ENCODE peak calls at places on chromosome 6, in five cellular contexts. R is CD8-positive, alpha-beta memory T cell; E is heart right ventricle; F is Peyer's patch; Y is psoas muscle. G is an unnamed sample. For H3K4me1, the result is how much of the 10 kb centered on the place peaks cover.

GRCh38 chr6:111238464-111239119 is 151.3 kb downstream of the SLC16A10 start:
- DNase-seq in Y (no peak), E (no peak), F (no peak), R (no peak), G (no peak)

GRCh38 chr6:14092861-14093789 is 24.4 kb upstream of the CD83 start:
- DNase-seq in R (no peak), Y (no peak), F (no peak), E (no peak), G (no peak)

GRCh38 chr6:105607624-105608392 is 204.9 kb upstream of the PREP start:
- DNase-seq in E (no peak), F (no peak), R (no peak), Y (no peak), G (no peak)

GRCh38 chr6:8238772-8239683 is 136.7 kb upstream of the EEF1E1 start:
- DNase-seq in Y (no peak), F (no peak), E (no peak), R (no peak), G (no peak)

GRCh38 chr6:109441069-109441816 is 719 bp downstream of the SMPD2 start:
- DNase-seq in Y (peak), F (peak), R (peak), E (peak), G (peak)

GRCh38 chr6:73565767-73566485 is 45.1 kb upstream of the EEF1A1 start:
- DNase-seq in R (no peak), F (no peak), Y (no peak), E (no peak), G (no peak)

GRCh38 chr6:80214436-80215022 is 108.1 kb downstream of the BCKDHB start:
- DNase-seq in R (no peak), E (no peak), Y (no peak), F (no peak), G (no peak)

GRCh38 chr6:97059473-97059872 is 134.9 kb downstream of the KLHL32 start:
- DNase-seq in E (no peak), F (no peak), Y (no peak), R (no peak), G (no peak)

GRCh38 chr6:34817337-34817910 is 25.5 kb downstream of the BLTP3A start:
- DNase-seq in E (no peak), Y (no peak), F (no peak), R (no peak), G (no peak)

GRCh38 chr6:73854998-73855718 is 159.2 kb downstream of the CD109 start:
- DNase-seq in R (no peak), E (no peak), Y (no peak), F (no peak), G (no peak)

GRCh38 chr6:53985361-53985760 is 125.9 kb upstream of the MLIP start:
- DNase-seq in Y (no peak), F (no peak), E (no peak), R (no peak), G (no peak)

GRCh38 chr6:81228912-81229540 is 523.5 kb downstream of the TENT5A start:
- DNase-seq in Y (no peak), F (no peak), E (no peak), R (no peak), G (no peak)

GRCh38 chr6:105300090-105300489 is 102.8 kb downstream of the PREP start:
- DNase-seq in R (no peak), F (no peak), E (no peak), Y (no peak), G (no peak)

GRCh38 chr6:21992178-21992967 is 304.5 kb downstream of the PRL start:
- DNase-seq in E (no peak), Y (no peak), F (no peak), R (no peak), G (no peak)

GRCh38 chr6:44177691-44178423 is 19.2 kb downstream of the CAPN11 start:
- DNase-seq in Y (peak), E (peak), R (no peak), F (peak), G (no peak)

GRCh38 chr6:35415065-35415880 is 36.9 kb upstream of the FANCE start:
- DNase-seq in E (peak), Y (peak), R (no peak), F (peak), G (no peak)

GRCh38 chr6:124282541-124282940 is 478.9 kb downstream of the NKAIN2 start:
- DNase-seq in F (no peak), Y (no peak), E (no peak), R (no peak), G (no peak)

GRCh38 chr6:34772940-34773339 is 15.6 kb downstream of the SNRPC start:
- DNase-seq in F (no peak), E (no peak), Y (no peak), R (no peak), G (no peak)

GRCh38 chr6:83868639-83869038 is 9.2 kb downstream of the CYB5R4 start:
- DNase-seq in Y (no peak), E (no peak), F (no peak), R (no peak), G (no peak)

GRCh38 chr6:8335371-8335770 is 100.0 kb downstream of the SLC35B3 start:
- DNase-seq in F (no peak), R (no peak), E (no peak), Y (no peak), G (no peak)

GRCh38 chr6:22436134-22436533 is 133.2 kb upstream of the HDGFL1 start:
- DNase-seq in E (no peak), R (no peak), F (no peak), Y (no peak), G (no peak)

GRCh38 chr6:6007311-6008113 is 787 bp upstream of the NRN1 start:
- DNase-seq in F (no peak), R (no peak), E (peak), Y (no peak), G (peak)

GRCh38 chr6:125211352-125211751 is 57.8 kb downstream of the TPD52L1 start:
- DNase-seq in F (no peak), R (no peak), Y (no peak), E (no peak), G (no peak)

GRCh38 chr6:42260972-42261371 is 43.3 kb upstream of the MRPS10 start:
- DNase-seq in Y (no peak), F (peak), R (no peak), E (peak), G (no peak)

GRCh38 chr6:94278146-94278545 is 858.8 kb upstream of the EPHA7 start:
- DNase-seq in E (no peak), R (no peak), Y (no peak), F (no peak), G (no peak)

GRCh38 chr6:47363736-47364135 is 54.0 kb upstream of the TNFRSF21 start:
- DNase-seq in Y (no peak), F (no peak), E (no peak), R (no peak), G (no peak)

GRCh38 chr6:34630040-34630439 is 66.5 kb downstream of the ILRUN start:
- DNase-seq in R (no peak), F (no peak), E (no peak), Y (no peak), G (no peak)

GRCh38 chr6:158460602-158461092 is 99.2 kb upstream of the TMEM181 start:
- DNase-seq in R (no peak), F (no peak), Y (no peak), E (no peak), G (no peak)

GRCh38 chr6:153790881-153791473 is 248.1 kb upstream of the OPRM1 start:
- DNase-seq in E (no peak), R (no peak), F (peak), Y (no peak), G (no peak)

GRCh38 chr6:912871-913663 is 220.1 kb upstream of the EXOC2 start:
- DNase-seq in E (no peak), R (no peak), F (no peak), Y (no peak), G (no peak)

GRCh38 chr6:152635949-152636674 is 1.1 kb downstream of the SYNE1 start:
- DNase-seq in F (no peak), E (peak), R (peak), Y (peak), G (peak)

GRCh38 chr6:37965964-37966676 is 146.6 kb downstream of the ZFAND3 start:
- DNase-seq in F (no peak), R (no peak), Y (no peak), E (no peak), G (no peak)

GRCh38 chr6:164216368-164216767 is 801.9 kb downstream of the QKI start:
- DNase-seq in R (no peak), E (no peak), Y (no peak), F (no peak), G (no peak)

DNA sequence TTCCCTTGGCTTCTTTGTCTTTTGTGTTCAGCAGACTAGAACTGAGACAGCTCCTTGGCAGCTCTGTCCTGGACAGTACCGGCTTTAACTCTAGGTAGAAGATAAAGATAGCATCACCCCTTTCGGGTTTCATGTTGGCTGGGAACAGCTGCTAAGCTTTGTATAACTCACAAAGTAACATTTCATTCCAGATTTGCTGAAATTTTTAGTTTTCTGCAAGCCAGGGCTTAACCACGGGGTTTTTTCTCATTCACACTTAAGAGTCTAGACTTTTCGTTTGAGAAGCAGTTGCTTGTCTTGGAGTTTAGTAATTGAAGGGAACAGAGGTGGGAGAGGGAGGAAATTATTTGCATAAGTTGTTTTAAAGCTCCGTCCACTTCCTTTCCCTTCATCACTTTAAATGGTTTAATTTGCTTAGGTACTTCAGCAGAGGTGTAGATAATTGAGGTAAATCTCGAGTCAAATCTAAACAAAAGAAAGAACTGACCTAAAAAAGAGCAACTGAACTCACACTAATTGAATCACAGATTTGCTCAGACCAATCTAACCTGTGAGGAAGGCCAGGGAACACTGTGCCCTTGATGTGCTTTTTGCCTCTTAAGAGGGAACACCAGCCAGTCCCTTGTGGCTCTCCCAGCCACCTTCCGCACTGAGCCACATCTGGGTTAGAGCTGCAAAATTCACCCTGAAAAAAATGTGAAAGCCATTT is 48.3 kb downstream of the RREB1 start:
- DNase-seq in R (no peak), Y (no peak), E (no peak), F (no peak), G (no peak)
- H3K4me1 ChIP-seq in R (half or more), Y (half or more), E (half or more), F (half or more), G (under half)

GRCh38 chr6:129188795-129189194 is 305.9 kb downstream of the LAMA2 start:
- DNase-seq in F (no peak), R (no peak), Y (no peak), E (no peak), G (no peak)
- H3K4me1 ChIP-seq in F (under half), R (under half), Y (under half), E (under half), G (under half)

DNA sequence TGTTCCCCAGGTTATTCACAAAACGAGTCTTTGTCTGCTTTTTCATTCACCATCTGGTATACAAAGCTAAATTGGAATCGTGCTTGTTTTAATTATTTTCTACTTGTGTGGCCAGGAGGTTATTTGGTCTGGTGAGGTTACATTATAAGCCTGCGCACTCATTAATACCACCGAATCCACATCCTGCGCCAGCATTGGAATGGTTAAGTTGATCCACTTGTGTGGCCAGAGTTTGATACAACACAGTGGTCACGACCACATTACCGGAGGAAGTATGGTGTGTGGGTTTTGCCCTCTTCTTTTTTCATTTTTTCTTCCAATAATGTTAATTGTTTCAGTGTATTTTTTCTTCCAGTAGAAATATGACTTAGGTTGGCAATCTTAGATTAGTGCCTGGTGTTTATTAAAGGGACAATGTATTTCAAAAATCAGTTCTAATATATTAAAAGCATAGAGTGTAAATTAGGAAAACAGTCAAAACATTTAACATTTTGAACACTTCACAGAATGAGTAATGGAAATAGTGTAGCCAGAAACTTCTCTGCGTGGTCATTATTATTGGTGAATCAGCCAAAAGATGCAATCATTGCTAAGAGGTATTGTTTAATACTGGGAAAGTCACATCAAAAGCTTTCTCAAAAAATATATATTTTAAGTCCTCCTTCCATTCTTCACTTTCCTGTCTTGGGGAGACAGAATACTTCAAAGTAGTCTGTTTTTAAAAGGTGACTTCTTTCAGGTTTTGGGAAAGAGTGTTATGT is 84.5 kb downstream of the JARID2 start:
- DNase-seq in F (no peak), Y (no peak), R (no peak), E (no peak), G (no peak)
- H3K4me1 ChIP-seq in F (under half), Y (half or more), R (half or more), E (half or more), G (half or more)

GRCh38 chr6:139364302-139364981 is 10.0 kb downstream of the CITED2 start:
- DNase-seq in R (no peak), Y (no peak), F (no peak), E (no peak), G (no peak)
- H3K4me1 ChIP-seq in R (under half), Y (under half), F (under half), E (under half), G (under half)

DNA sequence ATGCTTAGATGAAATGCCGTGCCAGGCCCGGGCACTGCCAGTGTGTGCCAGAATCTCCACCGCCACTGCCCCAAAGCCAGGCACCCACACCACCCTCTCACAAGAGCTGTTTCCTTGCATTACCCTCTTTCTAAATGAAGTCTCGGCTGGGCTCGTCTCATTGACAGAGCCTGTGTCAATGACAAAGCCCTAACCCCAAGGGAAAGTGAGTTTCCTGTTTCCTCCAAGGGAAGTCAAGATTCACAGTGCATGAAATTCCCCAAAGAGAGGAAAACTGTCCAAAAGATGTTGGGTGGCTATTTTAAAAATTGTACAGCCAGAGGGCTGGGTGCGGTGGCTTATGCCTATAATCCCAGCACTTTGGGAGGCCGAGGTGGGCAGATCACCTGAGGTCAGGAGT is 75.4 kb upstream of the AKAP12 start:
- DNase-seq in R (no peak), Y (no peak), E (no peak), F (no peak), G (no peak)
- H3K4me1 ChIP-seq in R (under half), Y (under half), E (under half), F (under half), G (under half)

GRCh38 chr6:20853828-20854227 is 319.6 kb downstream of the CDKAL1 start:
- DNase-seq in E (no peak), F (no peak), R (no peak), Y (no peak), G (no peak)
- H3K4me1 ChIP-seq in E (under half), F (under half), R (under half), Y (under half), G (under half)

GRCh38 chr6:26333458-26334297 is 31.3 kb upstream of the BTN3A2 start:
- DNase-seq in F (no peak), E (no peak), Y (no peak), R (no peak), G (no peak)

GRCh38 chr6:26338810-26339209 is 26.2 kb upstream of the BTN3A2 start:
- DNase-seq in Y (no peak), F (no peak), R (no peak), E (no peak), G (no peak)

GRCh38 chr6:26339612-26340011 is 25.4 kb upstream of the BTN3A2 start:
- DNase-seq in Y (no peak), R (no peak), F (no peak), E (no peak), G (no peak)

GRCh38 chr6:26335631-26336323 is 29.2 kb upstream of the BTN3A2 start:
- DNase-seq in R (no peak), E (no peak), F (no peak), Y (no peak), G (no peak)

GRCh38 chr6:26336355-26337198 is 28.4 kb upstream of the BTN3A2 start:
- DNase-seq in Y (no peak), F (no peak), R (no peak), E (no peak), G (no peak)
- H3K4me1 ChIP-seq in Y (under half), F (under half), R (under half), E (under half), G (under half)

G was measured in spleen.